ENCODE peak calls at places on chromosomes 5 and 9, in six cellular contexts. A is activated T-cell treated with anti-CD3 and anti-CD28 coated beads for 48 hours; L is frontal cortex; K is stimulated activated CD4-positive, alpha-beta T cell treated with anti-CD3 and anti-CD28 coated beads, TNF-alpha, amount 100 ng/mL, for 4 hours; C is fibroblast of lung; F is left cardiac atrium. V is an unnamed sample.

GRCh38 chr9:88949425-88949824 is 41.8 kb upstream of the S1PR3 start:
- DNase-seq in A (no peak), L (no peak), K (no peak), C (peak), F (peak), V (no peak)

GRCh38 chr5:112083623-112084022 is 326.6 kb upstream of the NREP start:
- DNase-seq in A (no peak), L (no peak), K (no peak), C (peak), F (no peak), V (no peak)

GRCh38 chr5:129246088-129246487 is 151.5 kb downstream of the ISOC1 start:
- DNase-seq in A (no peak), L (no peak), K (no peak), C (peak), F (no peak), V (no peak)

GRCh38 chr5:1220351-1220750 is 4.8 kb upstream of the SLC6A18 start:
- DNase-seq in A (no peak), L (no peak), K (no peak), C (no peak), F (no peak), V (no peak)

GRCh38 chr9:134501266-134502181 is 140.1 kb upstream of the COL5A1 start:
- DNase-seq in A (no peak), L (no peak), K (no peak), C (peak), F (no peak), V (no peak)

GRCh38 chr9:137173795-137174664 is 2.2 kb upstream of the TMEM210 start:
- DNase-seq in A (no peak), L (no peak), K (no peak), C (no peak), F (no peak), V (no peak)

GRCh38 chr9:125255781-125256391 is 5.7 kb upstream of the GAPVD1 start:
- DNase-seq in A (no peak), L (no peak), K (no peak), C (peak), F (no peak), V (no peak)

GRCh38 chr5:59506285-59506877 is 387.1 kb downstream of the PDE4D start:
- DNase-seq in A (no peak), L (no peak), K (no peak), C (peak), F (no peak), V (no peak)

GRCh38 chr5:96538831-96539250 is 105.8 kb upstream of the PCSK1 start:
- DNase-seq in A (no peak), L (no peak), K (no peak), C (peak), F (no peak), V (no peak)

GRCh38 chr5:88826959-88827585 is 55.9 kb downstream of the MEF2C start:
- DNase-seq in A (no peak), L (no peak), K (no peak), C (peak), F (peak), V (no peak)

GRCh38 chr9:99345936-99346335 is 123.9 kb downstream of the SEC61B start:
- DNase-seq in A (no peak), L (no peak), K (no peak), C (peak), F (no peak), V (no peak)

GRCh38 chr5:176743828-176744583 is 66.4 kb upstream of the UNC5A start:
- DNase-seq in A (no peak), L (no peak), K (no peak), C (no peak), F (no peak), V (no peak)

GRCh38 chr5:61823796-61824195 is 482.2 kb upstream of the KIF2A start:
- DNase-seq in A (no peak), L (no peak), K (no peak), C (no peak), F (no peak), V (no peak)

GRCh38 chr5:82413302-82414042 is 135.3 kb upstream of the RPS23 start:
- DNase-seq in A (no peak), L (no peak), K (no peak), C (peak), F (no peak), V (no peak)

GRCh38 chr5:19987594-19988345 is at the start of gene CDH18:
- DNase-seq in A (no peak), L (peak), K (no peak), C (peak), F (peak), V (peak)

V was measured in cerebellar nuclear complex.